ENCODE peak calls at places on chromosomes 1 and 21, in five cellular contexts. One of them, this sample, is unnamed.

GRCh38 chr1:179951383-179952144 is 3.0 kb upstream of the CEP350 start:
- DNase-seq in H4: no peak
- DNase-seq in ureter: no peak
- DNase-seq in stimulated activated CD4-positive, alpha-beta T cell treated with anti-CD3 and anti-CD28 coated beads, Interleukin-15, amount 100 ng/mL, for 1 hour: no peak
- DNase-seq in activated naive CD8-positive, alpha-beta T cell treated with anti-CD3 and anti-CD28 coated beads for 36 hours: no peak
- DNase-seq in this sample: no peak

GRCh38 chr21:26739189-26739588 is 106.0 kb downstream of the ADAMTS1 start:
- DNase-seq in H4: no peak
- DNase-seq in ureter: no peak
- DNase-seq in stimulated activated CD4-positive, alpha-beta T cell treated with anti-CD3 and anti-CD28 coated beads, Interleukin-15, amount 100 ng/mL, for 1 hour: no peak
- DNase-seq in activated naive CD8-positive, alpha-beta T cell treated with anti-CD3 and anti-CD28 coated beads for 36 hours: no peak
- DNase-seq in this sample: no peak

GRCh38 chr1:230005040-230005439 is 62.0 kb upstream of the GALNT2 start:
- DNase-seq in H4: no peak
- DNase-seq in ureter: no peak
- DNase-seq in stimulated activated CD4-positive, alpha-beta T cell treated with anti-CD3 and anti-CD28 coated beads, Interleukin-15, amount 100 ng/mL, for 1 hour: no peak
- DNase-seq in activated naive CD8-positive, alpha-beta T cell treated with anti-CD3 and anti-CD28 coated beads for 36 hours: no peak
- DNase-seq in this sample: no peak

GRCh38 chr1:164640673-164641352 is 81.8 kb downstream of the PBX1 start:
- DNase-seq in H4: no peak
- DNase-seq in ureter: no peak
- DNase-seq in stimulated activated CD4-positive, alpha-beta T cell treated with anti-CD3 and anti-CD28 coated beads, Interleukin-15, amount 100 ng/mL, for 1 hour: no peak
- DNase-seq in activated naive CD8-positive, alpha-beta T cell treated with anti-CD3 and anti-CD28 coated beads for 36 hours: no peak
- DNase-seq in this sample: no peak

GRCh38 chr1:235933483-235934116 is 66.9 kb upstream of the LYST start:
- DNase-seq in H4: no peak
- DNase-seq in ureter: no peak
- DNase-seq in stimulated activated CD4-positive, alpha-beta T cell treated with anti-CD3 and anti-CD28 coated beads, Interleukin-15, amount 100 ng/mL, for 1 hour: no peak
- DNase-seq in activated naive CD8-positive, alpha-beta T cell treated with anti-CD3 and anti-CD28 coated beads for 36 hours: no peak
- DNase-seq in this sample: no peak

GRCh38 chr1:25028910-25029599 is 99.0 kb upstream of the RUNX3 start:
- DNase-seq in H4: no peak
- DNase-seq in ureter: no peak
- DNase-seq in stimulated activated CD4-positive, alpha-beta T cell treated with anti-CD3 and anti-CD28 coated beads, Interleukin-15, amount 100 ng/mL, for 1 hour: no peak
- DNase-seq in activated naive CD8-positive, alpha-beta T cell treated with anti-CD3 and anti-CD28 coated beads for 36 hours: peak; percentile 68
- DNase-seq in this sample: no peak

GRCh38 chr1:53068314-53069084 is 6.5 kb downstream of the PODN start:
- DNase-seq in H4: no peak
- DNase-seq in ureter: peak; percentile 23
- DNase-seq in stimulated activated CD4-positive, alpha-beta T cell treated with anti-CD3 and anti-CD28 coated beads, Interleukin-15, amount 100 ng/mL, for 1 hour: no peak
- DNase-seq in activated naive CD8-positive, alpha-beta T cell treated with anti-CD3 and anti-CD28 coated beads for 36 hours: no peak
- DNase-seq in this sample: no peak

GRCh38 chr1:17979815-17980214 is 127.8 kb upstream of the IGSF21 start:
- DNase-seq in H4: no peak
- DNase-seq in ureter: no peak
- DNase-seq in stimulated activated CD4-positive, alpha-beta T cell treated with anti-CD3 and anti-CD28 coated beads, Interleukin-15, amount 100 ng/mL, for 1 hour: no peak
- DNase-seq in activated naive CD8-positive, alpha-beta T cell treated with anti-CD3 and anti-CD28 coated beads for 36 hours: no peak
- DNase-seq in this sample: no peak

GRCh38 chr1:84269286-84269685 is 32.2 kb upstream of the SAMD13 start:
- DNase-seq in H4: no peak
- DNase-seq in ureter: no peak
- DNase-seq in stimulated activated CD4-positive, alpha-beta T cell treated with anti-CD3 and anti-CD28 coated beads, Interleukin-15, amount 100 ng/mL, for 1 hour: no peak
- DNase-seq in activated naive CD8-positive, alpha-beta T cell treated with anti-CD3 and anti-CD28 coated beads for 36 hours: no peak
- DNase-seq in this sample: no peak

GRCh38 chr1:234554478-234555311 is 55.3 kb downstream of the IRF2BP2 start:
- DNase-seq in H4: no peak
- DNase-seq in ureter: peak; percentile 54
- DNase-seq in stimulated activated CD4-positive, alpha-beta T cell treated with anti-CD3 and anti-CD28 coated beads, Interleukin-15, amount 100 ng/mL, for 1 hour: no peak
- DNase-seq in activated naive CD8-positive, alpha-beta T cell treated with anti-CD3 and anti-CD28 coated beads for 36 hours: no peak
- DNase-seq in this sample: no peak

GRCh38 chr1:149846042-149846441 is 53.3 kb upstream of the BOLA1 start:
- DNase-seq in H4: peak; percentile 2
- DNase-seq in ureter: no peak
- DNase-seq in stimulated activated CD4-positive, alpha-beta T cell treated with anti-CD3 and anti-CD28 coated beads, Interleukin-15, amount 100 ng/mL, for 1 hour: no peak
- DNase-seq in activated naive CD8-positive, alpha-beta T cell treated with anti-CD3 and anti-CD28 coated beads for 36 hours: no peak
- DNase-seq in this sample: no peak

GRCh38 chr1:107365874-107366273 is 225.0 kb downstream of the NTNG1 start:
- DNase-seq in H4: no peak
- DNase-seq in ureter: no peak
- DNase-seq in stimulated activated CD4-positive, alpha-beta T cell treated with anti-CD3 and anti-CD28 coated beads, Interleukin-15, amount 100 ng/mL, for 1 hour: no peak
- DNase-seq in activated naive CD8-positive, alpha-beta T cell treated with anti-CD3 and anti-CD28 coated beads for 36 hours: no peak
- DNase-seq in this sample: no peak

GRCh38 chr1:232613752-232614381 is 16.1 kb downstream of the SIPA1L2 start:
- DNase-seq in H4: peak; percentile 75
- DNase-seq in ureter: no peak
- DNase-seq in stimulated activated CD4-positive, alpha-beta T cell treated with anti-CD3 and anti-CD28 coated beads, Interleukin-15, amount 100 ng/mL, for 1 hour: no peak
- DNase-seq in activated naive CD8-positive, alpha-beta T cell treated with anti-CD3 and anti-CD28 coated beads for 36 hours: no peak
- DNase-seq in this sample: no peak

GRCh38 chr1:241271427-241271826 is 85.6 kb downstream of the RGS7 start:
- DNase-seq in H4: no peak
- DNase-seq in ureter: no peak
- DNase-seq in stimulated activated CD4-positive, alpha-beta T cell treated with anti-CD3 and anti-CD28 coated beads, Interleukin-15, amount 100 ng/mL, for 1 hour: no peak
- DNase-seq in activated naive CD8-positive, alpha-beta T cell treated with anti-CD3 and anti-CD28 coated beads for 36 hours: no peak
- DNase-seq in this sample: no peak

GRCh38 chr1:197671920-197672319 is 103.4 kb downstream of the DENND1B start:
- DNase-seq in H4: no peak
- DNase-seq in ureter: no peak
- DNase-seq in stimulated activated CD4-positive, alpha-beta T cell treated with anti-CD3 and anti-CD28 coated beads, Interleukin-15, amount 100 ng/mL, for 1 hour: no peak
- DNase-seq in activated naive CD8-positive, alpha-beta T cell treated with anti-CD3 and anti-CD28 coated beads for 36 hours: no peak
- DNase-seq in this sample: no peak

GRCh38 chr21:41671212-41671762 is 95.6 kb downstream of the RIPK4 start:
- DNase-seq in H4: no peak
- DNase-seq in ureter: no peak
- DNase-seq in stimulated activated CD4-positive, alpha-beta T cell treated with anti-CD3 and anti-CD28 coated beads, Interleukin-15, amount 100 ng/mL, for 1 hour: no peak
- DNase-seq in activated naive CD8-positive, alpha-beta T cell treated with anti-CD3 and anti-CD28 coated beads for 36 hours: no peak
- DNase-seq in this sample: no peak

GRCh38 chr1:159132271-159132881 is 39.0 kb upstream of the CADM3 start:
- DNase-seq in H4: peak; percentile 41
- DNase-seq in ureter: peak; percentile 59
- DNase-seq in stimulated activated CD4-positive, alpha-beta T cell treated with anti-CD3 and anti-CD28 coated beads, Interleukin-15, amount 100 ng/mL, for 1 hour: peak; percentile 59
- DNase-seq in activated naive CD8-positive, alpha-beta T cell treated with anti-CD3 and anti-CD28 coated beads for 36 hours: peak; percentile 51
- DNase-seq in this sample: peak; percentile 66

GRCh38 chr1:108925920-108926319 is 37.4 kb downstream of the CLCC1 start:
- DNase-seq in H4: no peak
- DNase-seq in ureter: no peak
- DNase-seq in stimulated activated CD4-positive, alpha-beta T cell treated with anti-CD3 and anti-CD28 coated beads, Interleukin-15, amount 100 ng/mL, for 1 hour: no peak
- DNase-seq in activated naive CD8-positive, alpha-beta T cell treated with anti-CD3 and anti-CD28 coated beads for 36 hours: no peak
- DNase-seq in this sample: no peak

GRCh38 chr1:228206582-228207351 is 1.1 kb upstream of the OBSCN start:
- DNase-seq in H4: no peak
- DNase-seq in ureter: peak; percentile 41
- DNase-seq in stimulated activated CD4-positive, alpha-beta T cell treated with anti-CD3 and anti-CD28 coated beads, Interleukin-15, amount 100 ng/mL, for 1 hour: no peak
- DNase-seq in activated naive CD8-positive, alpha-beta T cell treated with anti-CD3 and anti-CD28 coated beads for 36 hours: no peak
- DNase-seq in this sample: no peak

GRCh38 chr1:109274533-109275476 is 8.1 kb downstream of the PSRC1 start:
- DNase-seq in H4: peak; percentile 86
- DNase-seq in ureter: peak; percentile 88
- DNase-seq in stimulated activated CD4-positive, alpha-beta T cell treated with anti-CD3 and anti-CD28 coated beads, Interleukin-15, amount 100 ng/mL, for 1 hour: no peak
- DNase-seq in activated naive CD8-positive, alpha-beta T cell treated with anti-CD3 and anti-CD28 coated beads for 36 hours: no peak
- DNase-seq in this sample: no peak

GRCh38 chr1:75396258-75396657 is 214.7 kb downstream of the SLC44A5 start:
- DNase-seq in H4: no peak
- DNase-seq in ureter: no peak
- DNase-seq in stimulated activated CD4-positive, alpha-beta T cell treated with anti-CD3 and anti-CD28 coated beads, Interleukin-15, amount 100 ng/mL, for 1 hour: no peak
- DNase-seq in activated naive CD8-positive, alpha-beta T cell treated with anti-CD3 and anti-CD28 coated beads for 36 hours: no peak
- DNase-seq in this sample: no peak

GRCh38 chr21:44893948-44894656 is 20.6 kb upstream of the PTTG1IP start:
- DNase-seq in H4: no peak
- DNase-seq in ureter: no peak
- DNase-seq in stimulated activated CD4-positive, alpha-beta T cell treated with anti-CD3 and anti-CD28 coated beads, Interleukin-15, amount 100 ng/mL, for 1 hour: no peak
- DNase-seq in activated naive CD8-positive, alpha-beta T cell treated with anti-CD3 and anti-CD28 coated beads for 36 hours: no peak
- DNase-seq in this sample: no peak

GRCh38 chr1:10105484-10105883 is 72.7 kb downstream of the UBE4B start:
- DNase-seq in H4: no peak
- DNase-seq in ureter: no peak
- DNase-seq in stimulated activated CD4-positive, alpha-beta T cell treated with anti-CD3 and anti-CD28 coated beads, Interleukin-15, amount 100 ng/mL, for 1 hour: no peak
- DNase-seq in activated naive CD8-positive, alpha-beta T cell treated with anti-CD3 and anti-CD28 coated beads for 36 hours: no peak
- DNase-seq in this sample: no peak

GRCh38 chr1:51341876-51342496 is 11.6 kb upstream of the TTC39A start:
- DNase-seq in H4: no peak
- DNase-seq in ureter: no peak
- DNase-seq in stimulated activated CD4-positive, alpha-beta T cell treated with anti-CD3 and anti-CD28 coated beads, Interleukin-15, amount 100 ng/mL, for 1 hour: no peak
- DNase-seq in activated naive CD8-positive, alpha-beta T cell treated with anti-CD3 and anti-CD28 coated beads for 36 hours: no peak
- DNase-seq in this sample: no peak

GRCh38 chr1:235307158-235308124 is 20.5 kb downstream of the ARID4B start:
- DNase-seq in H4: no peak
- DNase-seq in ureter: no peak
- DNase-seq in stimulated activated CD4-positive, alpha-beta T cell treated with anti-CD3 and anti-CD28 coated beads, Interleukin-15, amount 100 ng/mL, for 1 hour: no peak
- DNase-seq in activated naive CD8-positive, alpha-beta T cell treated with anti-CD3 and anti-CD28 coated beads for 36 hours: no peak
- DNase-seq in this sample: no peak

GRCh38 chr1:24551910-24552571 is 3.8 kb upstream of the NCMAP start:
- DNase-seq in H4: no peak
- DNase-seq in ureter: no peak
- DNase-seq in stimulated activated CD4-positive, alpha-beta T cell treated with anti-CD3 and anti-CD28 coated beads, Interleukin-15, amount 100 ng/mL, for 1 hour: no peak
- DNase-seq in activated naive CD8-positive, alpha-beta T cell treated with anti-CD3 and anti-CD28 coated beads for 36 hours: no peak
- DNase-seq in this sample: no peak

GRCh38 chr1:145977486-145978476 is 13.3 kb downstream of the POLR3GL start:
- DNase-seq in H4: peak; percentile 87
- DNase-seq in ureter: no peak
- DNase-seq in stimulated activated CD4-positive, alpha-beta T cell treated with anti-CD3 and anti-CD28 coated beads, Interleukin-15, amount 100 ng/mL, for 1 hour: no peak
- DNase-seq in activated naive CD8-positive, alpha-beta T cell treated with anti-CD3 and anti-CD28 coated beads for 36 hours: peak; percentile 69
- DNase-seq in this sample: peak; percentile 59

GRCh38 chr1:151616505-151616849 is 4.6 kb downstream of the SNX27 start:
- DNase-seq in H4: no peak
- DNase-seq in ureter: no peak
- DNase-seq in stimulated activated CD4-positive, alpha-beta T cell treated with anti-CD3 and anti-CD28 coated beads, Interleukin-15, amount 100 ng/mL, for 1 hour: no peak
- DNase-seq in activated naive CD8-positive, alpha-beta T cell treated with anti-CD3 and anti-CD28 coated beads for 36 hours: no peak
- DNase-seq in this sample: no peak

GRCh38 chr1:61299468-61299867 is 217.1 kb downstream of the NFIA start:
- DNase-seq in H4: no peak
- DNase-seq in ureter: no peak
- DNase-seq in stimulated activated CD4-positive, alpha-beta T cell treated with anti-CD3 and anti-CD28 coated beads, Interleukin-15, amount 100 ng/mL, for 1 hour: no peak
- DNase-seq in activated naive CD8-positive, alpha-beta T cell treated with anti-CD3 and anti-CD28 coated beads for 36 hours: no peak
- DNase-seq in this sample: no peak

GRCh38 chr1:205369621-205370230 is 13.0 kb upstream of the KLHDC8A start:
- DNase-seq in H4: no peak
- DNase-seq in ureter: no peak
- DNase-seq in stimulated activated CD4-positive, alpha-beta T cell treated with anti-CD3 and anti-CD28 coated beads, Interleukin-15, amount 100 ng/mL, for 1 hour: no peak
- DNase-seq in activated naive CD8-positive, alpha-beta T cell treated with anti-CD3 and anti-CD28 coated beads for 36 hours: no peak
- DNase-seq in this sample: no peak

GRCh38 chr21:37546949-37547614 is 180.5 kb downstream of the DYRK1A start:
- DNase-seq in H4: peak; percentile 50
- DNase-seq in ureter: peak; percentile 10
- DNase-seq in stimulated activated CD4-positive, alpha-beta T cell treated with anti-CD3 and anti-CD28 coated beads, Interleukin-15, amount 100 ng/mL, for 1 hour: no peak
- DNase-seq in activated naive CD8-positive, alpha-beta T cell treated with anti-CD3 and anti-CD28 coated beads for 36 hours: no peak
- DNase-seq in this sample: no peak

GRCh38 chr1:30778156-30778978 is 20.8 kb upstream of the LAPTM5 start:
- DNase-seq in H4: peak; percentile 94
- DNase-seq in ureter: no peak
- DNase-seq in stimulated activated CD4-positive, alpha-beta T cell treated with anti-CD3 and anti-CD28 coated beads, Interleukin-15, amount 100 ng/mL, for 1 hour: no peak
- DNase-seq in activated naive CD8-positive, alpha-beta T cell treated with anti-CD3 and anti-CD28 coated beads for 36 hours: no peak
- DNase-seq in this sample: no peak

GRCh38 chr1:162003825-162004205 is 19.9 kb downstream of the OLFML2B start:
- DNase-seq in H4: peak; percentile 95
- DNase-seq in ureter: no peak
- DNase-seq in stimulated activated CD4-positive, alpha-beta T cell treated with anti-CD3 and anti-CD28 coated beads, Interleukin-15, amount 100 ng/mL, for 1 hour: no peak
- DNase-seq in activated naive CD8-positive, alpha-beta T cell treated with anti-CD3 and anti-CD28 coated beads for 36 hours: no peak
- DNase-seq in this sample: no peak

GRCh38 chr1:78833491-78833890 is 173.0 kb downstream of the ADGRL4 start:
- DNase-seq in H4: peak; percentile 67
- DNase-seq in ureter: no peak
- DNase-seq in stimulated activated CD4-positive, alpha-beta T cell treated with anti-CD3 and anti-CD28 coated beads, Interleukin-15, amount 100 ng/mL, for 1 hour: no peak
- DNase-seq in activated naive CD8-positive, alpha-beta T cell treated with anti-CD3 and anti-CD28 coated beads for 36 hours: no peak
- DNase-seq in this sample: no peak

GRCh38 chr1:188986751-188987417 is 1490.8 kb downstream of the BRINP3 start:
- DNase-seq in H4: no peak
- DNase-seq in ureter: no peak
- DNase-seq in stimulated activated CD4-positive, alpha-beta T cell treated with anti-CD3 and anti-CD28 coated beads, Interleukin-15, amount 100 ng/mL, for 1 hour: no peak
- DNase-seq in activated naive CD8-positive, alpha-beta T cell treated with anti-CD3 and anti-CD28 coated beads for 36 hours: no peak
- DNase-seq in this sample: no peak

This sample was measured in memory B cell.